ENCODE peak calls at places on chromosomes 12 and 14, in five cellular contexts. N, C, L, Q and U are unnamed samples.

GRCh38 chr12:77553976-77554619 is 276.6 kb upstream of the NAV3 start:
- DNase-seq in N (no peak), C (no peak), L (no peak), Q (no peak), U (no peak)

GRCh38 chr14:20409226-20409625 is 4.1 kb downstream of the TEP1 start:
- DNase-seq in N (no peak), C (no peak), L (no peak), Q (no peak), U (no peak)

GRCh38 chr12:59499774-59500173 is 96.1 kb upstream of the SLC16A7 start:
- DNase-seq in N (no peak), C (no peak), L (no peak), Q (no peak), U (no peak)

GRCh38 chr14:69105326-69105725 is 47.6 kb downstream of the DCAF5 start:
- DNase-seq in N (no peak), C (no peak), L (no peak), Q (no peak), U (no peak)

GRCh38 chr14:45699451-45699850 is 446.4 kb upstream of the MIS18BP1 start:
- DNase-seq in N (no peak), C (no peak), L (no peak), Q (no peak), U (no peak)

GRCh38 chr12:106760184-106760531 is 14.3 kb upstream of the RIC8B start:
- DNase-seq in N (no peak), C (no peak), L (no peak), Q (peak; percentile 47), U (no peak)

GRCh38 chr12:42570076-42570475 is 19.5 kb downstream of the PRICKLE1 start:
- DNase-seq in N (no peak), C (no peak), L (no peak), Q (no peak), U (no peak)

GRCh38 chr12:47184229-47184628 is 104.5 kb upstream of the AMIGO2 start:
- DNase-seq in N (no peak), C (no peak), L (no peak), Q (no peak), U (peak; percentile 72)

GRCh38 chr14:73728106-73729014 is 14.2 kb upstream of the PNMA1 start:
- DNase-seq in N (peak; percentile 86), C (peak; percentile 91), L (peak; percentile 85), Q (peak; percentile 72), U (peak; percentile 84)

GRCh38 chr14:72610096-72610830 is 283.6 kb downstream of the DPF3 start:
- DNase-seq in N (no peak), C (no peak), L (no peak), Q (no peak), U (no peak)

GRCh38 chr14:68695326-68695768 is 97.5 kb downstream of the ZFP36L1 start:
- DNase-seq in N (no peak), C (no peak), L (peak; percentile 53), Q (no peak), U (no peak)

GRCh38 chr12:2797721-2798418 is 3.1 kb downstream of the FKBP4 start:
- DNase-seq in N (peak; percentile 48), C (no peak), L (peak; percentile 54), Q (no peak), U (peak; percentile 68)
- H3K36me3 ChIP-seq in N (peaks cover 52% of the 10 kb centered on the region), C (peaks cover 51% of the 10 kb centered on the region), L (no peaks in the 10 kb centered on the region), Q (peaks cover 26% of the 10 kb centered on the region), U (peaks cover 13% of the 10 kb centered on the region)

DNA sequence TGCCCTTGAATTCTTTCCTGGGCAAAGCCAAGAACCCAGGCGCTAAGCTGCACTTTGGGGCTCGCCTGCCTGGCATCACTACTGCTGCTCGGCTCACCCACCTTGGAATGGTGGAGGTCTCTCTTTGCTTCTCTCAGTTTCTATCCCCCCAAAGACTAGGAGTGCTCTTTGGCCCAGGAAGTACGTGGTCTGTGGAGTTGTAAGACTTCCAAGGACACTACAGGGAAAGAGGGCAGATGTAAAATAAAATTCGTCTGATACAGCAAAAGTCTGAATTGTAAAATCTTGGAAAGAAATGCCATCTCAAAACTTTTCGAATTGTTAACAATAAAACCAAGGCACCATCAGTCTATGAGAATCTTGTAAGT is 52.5 kb upstream of the MAP1LC3B2 start:
- DNase-seq in N (no peak), C (no peak), L (no peak), Q (no peak), U (no peak)
- H3K4me1 ChIP-seq in N (peaks cover 20% of the 10 kb centered on the region), C (no peaks in the 10 kb centered on the region), L (peaks cover 7% of the 10 kb centered on the region), Q (no peaks in the 10 kb centered on the region), U (peaks cover 18% of the 10 kb centered on the region)

DNA sequence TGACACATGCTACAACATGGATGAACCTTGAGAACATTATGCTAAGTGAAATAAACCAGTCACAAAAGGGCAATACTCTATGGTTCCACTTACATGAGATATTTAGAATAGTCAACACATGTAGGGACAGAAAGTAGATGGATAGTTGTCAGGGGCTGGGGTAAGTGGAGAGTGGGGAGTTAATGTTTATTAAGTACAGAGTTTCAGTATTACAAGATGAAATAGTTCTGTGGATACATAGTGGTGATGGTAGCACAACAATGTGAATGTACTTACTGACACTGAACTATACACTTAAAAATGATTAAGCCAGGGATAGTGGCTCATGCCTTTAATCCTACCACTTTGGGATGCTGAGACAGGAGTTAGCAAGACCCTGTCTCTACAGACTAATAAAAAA is 8.7 kb downstream of the NUP107 start:
- DNase-seq in N (no peak), C (no peak), L (no peak), Q (no peak), U (no peak)
- H3K36me3 ChIP-seq in N (peaks cover 98% of the 10 kb centered on the region), C (peaks cover 17% of the 10 kb centered on the region), L (no peaks in the 10 kb centered on the region), Q (peaks cover 12% of the 10 kb centered on the region), U (no peaks in the 10 kb centered on the region)

DNA sequence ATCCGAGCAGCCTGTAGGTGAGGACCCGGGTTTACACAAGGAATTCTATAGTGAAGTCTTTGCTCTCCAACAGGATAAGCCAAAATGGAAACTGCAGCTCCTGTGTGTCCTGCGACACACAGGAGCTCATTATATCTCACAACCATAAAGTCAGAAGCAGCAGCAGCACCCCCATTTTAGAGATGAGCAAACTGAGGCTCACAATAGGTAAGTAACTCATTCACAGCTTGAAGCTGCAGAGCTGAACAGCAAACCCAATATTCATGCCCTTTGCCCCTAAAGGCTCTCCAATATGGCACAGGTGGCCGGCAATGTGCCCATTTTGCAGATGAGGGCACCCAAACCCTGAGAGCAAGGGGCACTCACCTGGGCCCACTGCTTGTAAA is 4.6 kb downstream of the NCOR2 start:
- DNase-seq in N (no peak), C (no peak), L (no peak), Q (no peak), U (no peak)
- H3K4me1 ChIP-seq in N (peaks cover 86% of the 10 kb centered on the region), C (peaks cover 6% of the 10 kb centered on the region), L (peaks cover 29% of the 10 kb centered on the region), Q (peaks cover 6% of the 10 kb centered on the region), U (peaks cover 47% of the 10 kb centered on the region)

DNA sequence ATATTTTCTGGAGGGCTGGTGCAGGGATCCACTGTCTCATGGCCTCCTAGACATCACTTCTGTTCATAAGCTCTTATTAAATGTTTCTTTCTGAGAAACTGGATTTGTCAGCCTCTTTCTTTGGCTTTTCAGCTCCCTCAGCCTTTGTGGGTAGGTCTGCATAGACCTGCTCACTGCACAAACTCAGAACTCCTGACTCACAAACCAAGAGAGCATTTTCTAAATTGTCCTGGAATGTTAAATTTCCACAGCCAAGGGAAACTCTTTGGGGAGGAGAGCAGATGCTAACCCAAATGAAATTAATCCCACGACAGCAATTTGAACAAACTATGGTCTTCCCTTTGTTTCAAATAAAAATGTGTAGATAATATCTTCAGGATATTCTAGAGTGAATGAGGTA is 19.5 kb upstream of the CERS5 start:
- DNase-seq in N (no peak), C (no peak), L (no peak), Q (no peak), U (no peak)
- H3K36me3 ChIP-seq in N (peaks cover 14% of the 10 kb centered on the region), C (peaks cover 11% of the 10 kb centered on the region), L (no peaks in the 10 kb centered on the region), Q (peaks cover 6% of the 10 kb centered on the region), U (no peaks in the 10 kb centered on the region)

GRCh38 chr12:89692442-89692841 is 16.2 kb downstream of the ATP2B1 start:
- DNase-seq in N (no peak), C (no peak), L (no peak), Q (no peak), U (no peak)
- H3K4me1 ChIP-seq in N (peaks cover 27% of the 10 kb centered on the region), C (peaks cover 25% of the 10 kb centered on the region), L (peaks cover 2% of the 10 kb centered on the region), Q (peaks cover 19% of the 10 kb centered on the region), U (peaks cover 29% of the 10 kb centered on the region)

GRCh38 chr12:57187222-57188089 is 29.1 kb upstream of the NXPH4 start:
- DNase-seq in N (no peak), C (no peak), L (no peak), Q (no peak), U (no peak)

GRCh38 chr12:57185906-57186508 is 30.6 kb upstream of the NXPH4 start:
- DNase-seq in N (no peak), C (no peak), L (no peak), Q (no peak), U (no peak)

GRCh38 chr12:57183939-57184725 is 32.5 kb upstream of the NXPH4 start:
- DNase-seq in N (no peak), C (no peak), L (no peak), Q (no peak), U (no peak)

GRCh38 chr12:57182918-57183575 is 33.5 kb upstream of the NXPH4 start:
- DNase-seq in N (peak; percentile 72), C (peak; percentile 90), L (peak; percentile 86), Q (peak; percentile 54), U (peak; percentile 81)

GRCh38 chr12:57185403-57185802 is 31.2 kb upstream of the NXPH4 start:
- DNase-seq in N (no peak), C (no peak), L (no peak), Q (no peak), U (no peak)
- H3K36me3 ChIP-seq in N (peaks cover 80% of the 10 kb centered on the region), C (peaks cover 4% of the 10 kb centered on the region), L (peaks cover 2% of the 10 kb centered on the region), Q (no peaks in the 10 kb centered on the region), U (no peaks in the 10 kb centered on the region)

GRCh38 chr12:57224973-57225679 is 4.4 kb upstream of the SHMT2 start:
- DNase-seq in N (peak; percentile 55), C (no peak), L (no peak), Q (peak; percentile 80), U (peak; percentile 57)
- H3K4me1 ChIP-seq in N (peaks cover 30% of the 10 kb centered on the region), C (peaks cover 4% of the 10 kb centered on the region), L (peaks cover 1% of the 10 kb centered on the region), Q (peaks cover 10% of the 10 kb centered on the region), U (peaks cover 16% of the 10 kb centered on the region)

GRCh38 chr12:56998316-56998715 is 8.0 kb downstream of the ZBTB39 start:
- DNase-seq in N (no peak), C (no peak), L (no peak), Q (no peak), U (no peak)

GRCh38 chr12:56998981-56999380 is 7.4 kb downstream of the ZBTB39 start:
- DNase-seq in N (no peak), C (no peak), L (no peak), Q (no peak), U (no peak)

GRCh38 chr12:57001448-57001906 is 4.9 kb downstream of the ZBTB39 start:
- DNase-seq in N (peak; percentile 55), C (no peak), L (peak; percentile 52), Q (peak; percentile 71), U (peak; percentile 51)

GRCh38 chr12:56999456-56999855 is 6.9 kb downstream of the ZBTB39 start:
- DNase-seq in N (no peak), C (no peak), L (no peak), Q (no peak), U (no peak)

GRCh38 chr12:57000393-57000792 is 6.0 kb downstream of the ZBTB39 start:
- DNase-seq in N (no peak), C (no peak), L (no peak), Q (no peak), U (no peak)
- H3K36me3 ChIP-seq in N (peaks cover 49% of the 10 kb centered on the region), C (peaks cover 17% of the 10 kb centered on the region), L (no peaks in the 10 kb centered on the region), Q (no peaks in the 10 kb centered on the region), U (peaks cover 9% of the 10 kb centered on the region)

DNA sequence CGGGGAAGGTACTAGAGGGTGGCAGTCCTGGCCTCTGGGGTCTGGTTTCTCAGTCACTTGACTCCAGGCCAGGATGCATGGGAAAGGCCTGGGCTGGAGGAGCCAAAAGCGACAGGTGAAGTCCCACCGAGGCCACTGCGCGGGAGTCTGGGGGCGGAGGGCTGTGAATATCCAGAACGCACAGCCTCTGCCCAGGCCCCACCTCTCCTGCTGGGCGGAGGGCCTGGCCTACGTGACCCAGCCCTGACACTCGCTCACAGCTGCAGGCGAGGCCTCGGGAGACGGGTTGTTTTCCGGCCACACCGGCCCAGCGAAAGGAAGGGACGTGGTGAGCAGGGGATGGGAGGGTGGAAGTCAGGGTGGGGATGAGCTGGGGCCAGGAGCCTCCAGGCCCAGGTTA is 91.2 kb downstream of the RFLNA start:
- DNase-seq in N (peak; percentile 76), C (no peak), L (peak; percentile 64), Q (no peak), U (no peak)
- H3K4me1 ChIP-seq in N (peaks cover 98% of the 10 kb centered on the region), C (peaks cover 34% of the 10 kb centered on the region), L (peaks cover 24% of the 10 kb centered on the region), Q (peaks cover 4% of the 10 kb centered on the region), U (peaks cover 68% of the 10 kb centered on the region)